ENCODE peak calls at places on chromosomes 11 and 22, in four cellular contexts. Z is thoracic aorta, O is mammary epithelial cell, A is tibial nerve. J is an unnamed sample.

GRCh38 chr11:121741954-121742361 is 289.2 kb upstream of the SORL1-AS1 start:
- DNase-seq in Z (peak; percentile 71), O (no peak), A (peak; percentile 75), J (no peak)

GRCh38 chr11:113163291-113164030 is 150.9 kb upstream of the TTC12 start:
- DNase-seq in Z (no peak), O (no peak), A (peak; percentile 38), J (peak; percentile 47)

GRCh38 chr11:2166091-2166851 is 5.3 kb upstream of the INS start:
- DNase-seq in Z (no peak), O (peak; percentile 23), A (no peak), J (no peak)

GRCh38 chr11:14422052-14422813 is 63.2 kb upstream of the RRAS2 start:
- DNase-seq in Z (peak; percentile 63), O (peak; percentile 89), A (peak; percentile 33), J (peak; percentile 99)

GRCh38 chr11:5639953-5640352 is 15.2 kb downstream of the TRIM34 start:
- DNase-seq in Z (no peak), O (no peak), A (no peak), J (no peak)

GRCh38 chr11:73982595-73982989 is at the start of gene UCP2:
- DNase-seq in Z (peak; percentile 26), O (no peak), A (peak; percentile 75), J (peak; percentile 72)

GRCh38 chr11:96781082-96781481 is 391.3 kb downstream of the JRKL start:
- DNase-seq in Z (no peak), O (peak; percentile 58), A (no peak), J (no peak)

GRCh38 chr11:63672934-63673539 is 1.9 kb upstream of the ATL3 start:
- DNase-seq in Z (no peak), O (no peak), A (no peak), J (no peak)

GRCh38 chr11:20034941-20035340 is 125.3 kb downstream of the DBX1 start:
- DNase-seq in Z (no peak), O (no peak), A (no peak), J (no peak)

GRCh38 chr11:12288212-12288933 is 89.0 kb upstream of the PARVA start:
- DNase-seq in Z (peak; percentile 41), O (peak; percentile 76), A (peak; percentile 78), J (peak; percentile 90)

GRCh38 chr11:72752088-72752914 is at the start of gene ARAP1:
- DNase-seq in Z (peak; percentile 18), O (peak; percentile 57), A (peak; percentile 47), J (peak; percentile 70)

GRCh38 chr11:121111053-121111724 is 10.1 kb downstream of the TECTA start:
- DNase-seq in Z (no peak), O (no peak), A (no peak), J (no peak)

GRCh38 chr11:57527056-57527631 is 3.4 kb downstream of the TIMM10 start:
- DNase-seq in Z (no peak), O (peak; percentile 32), A (peak; percentile 72), J (peak; percentile 35)

GRCh38 chr11:117984471-117984870 is 1.7 kb upstream of the IL10RA start:
- DNase-seq in Z (no peak), O (no peak), A (no peak), J (no peak)

GRCh38 chr11:8812438-8812837 is 98.6 kb upstream of the AKIP1 start:
- DNase-seq in Z (no peak), O (no peak), A (peak; percentile 47), J (no peak)

GRCh38 chr11:128415539-128415938 is 171.8 kb downstream of the ETS1 start:
- DNase-seq in Z (no peak), O (peak; percentile 43), A (no peak), J (no peak)

GRCh38 chr11:8387693-8388092 is 124.0 kb upstream of the LMO1 start:
- DNase-seq in Z (no peak), O (no peak), A (no peak), J (no peak)

GRCh38 chr22:43090130-43090789 is 1.1 kb upstream of the TTLL1 start:
- DNase-seq in Z (peak; percentile 24), O (peak; percentile 89), A (no peak), J (peak; percentile 77)

GRCh38 chr11:118002010-118002540 is 15.9 kb downstream of the IL10RA start:
- DNase-seq in Z (no peak), O (no peak), A (no peak), J (no peak)

GRCh38 chr11:71964641-71965040 is 34.1 kb upstream of the IL18BP start:
- DNase-seq in Z (no peak), O (no peak), A (no peak), J (no peak)

GRCh38 chr22:24429411-24430365 is 2.3 kb downstream of the ADORA2A start:
- DNase-seq in Z (no peak), O (peak; percentile 58), A (no peak), J (no peak)

GRCh38 chr22:44000123-44000522 is 24.0 kb upstream of the PARVB start:
- DNase-seq in Z (no peak), O (no peak), A (no peak), J (no peak)

GRCh38 chr22:41940853-41941765 is 5.8 kb downstream of the CENPM start:
- DNase-seq in Z (peak; percentile 30), O (peak; percentile 71), A (peak; percentile 80), J (peak; percentile 75)

GRCh38 chr11:6402561-6402981 is 12.3 kb downstream of the SMPD1 start:
- DNase-seq in Z (no peak), O (no peak), A (no peak), J (no peak)

DNA sequence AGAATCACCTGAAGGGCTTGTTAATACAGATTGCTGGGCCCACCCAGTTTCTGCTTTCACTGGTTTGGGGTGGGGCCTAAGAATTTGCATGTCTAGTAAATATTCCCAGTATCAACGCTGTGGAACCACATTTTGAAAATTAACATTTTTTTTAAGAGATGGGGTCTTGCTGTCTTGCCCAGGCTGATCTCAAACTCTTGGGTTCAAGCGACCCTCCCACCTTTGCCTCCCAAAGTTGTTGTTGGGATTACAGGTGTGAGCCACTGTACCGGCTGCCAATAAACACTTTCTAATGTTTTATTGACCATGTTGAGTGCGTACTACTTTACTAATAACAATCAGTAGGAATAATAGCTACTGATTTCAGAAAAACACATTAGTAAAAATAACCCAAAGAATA is 2.5 kb downstream of the EIF4G2 start:
- DNase-seq in Z (no peak), O (peak; percentile 17), A (no peak), J (no peak)
- H3K4me3 ChIP-seq in Z (peak overlapping the region; percentile 95), O (peak overlapping the region; percentile 60), A (no peak overlapping the region), J (no peak overlapping the region)

DNA sequence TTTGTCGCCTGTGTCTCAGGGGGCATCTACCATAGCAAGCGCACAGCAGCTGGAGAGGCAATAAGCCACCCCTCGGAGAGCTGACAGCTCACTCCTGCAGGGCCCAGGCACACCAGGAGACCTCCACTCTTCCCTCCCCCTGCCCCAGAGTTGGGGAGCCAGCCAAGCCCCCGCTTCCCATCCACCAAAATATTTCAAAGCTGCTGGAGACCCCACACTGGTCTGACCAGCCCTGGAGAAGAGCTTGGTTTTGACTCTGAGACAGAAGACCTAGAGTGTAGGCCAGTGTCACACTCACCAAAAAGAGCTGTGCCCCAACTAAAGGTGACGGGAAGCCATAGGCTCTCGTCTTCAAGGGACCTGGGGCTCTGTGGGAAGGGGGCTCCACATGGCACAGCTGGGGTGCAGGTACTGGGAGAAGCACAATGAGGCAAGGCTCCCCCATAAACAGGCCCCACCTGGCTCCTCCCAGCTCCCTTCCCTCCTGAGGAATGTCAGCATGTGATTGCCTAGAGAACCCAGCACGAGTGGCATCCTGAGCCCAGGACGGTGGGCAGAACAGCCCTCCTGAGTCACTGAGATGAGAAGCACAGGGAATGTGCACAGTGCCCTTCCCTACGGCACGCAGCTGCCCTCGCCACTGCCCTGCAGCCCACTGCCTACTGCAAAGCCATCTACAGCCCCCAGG is 5.8 kb upstream of the GNAZ start:
- DNase-seq in Z (no peak), O (no peak), A (no peak), J (no peak)
- H3K4me1 ChIP-seq in Z (peaks cover 4% of the 10 kb centered on the region), O (peaks cover 2% of the 10 kb centered on the region), A (peaks cover 4% of the 10 kb centered on the region), J (peaks cover 25% of the 10 kb centered on the region)

GRCh38 chr11:85746640-85747039 is 60.6 kb upstream of the CCDC89 start:
- DNase-seq in Z (no peak), O (no peak), A (no peak), J (no peak)

GRCh38 chr11:85742348-85742747 is 56.4 kb upstream of the CCDC89 start:
- DNase-seq in Z (no peak), O (no peak), A (no peak), J (no peak)

GRCh38 chr11:85742873-85743275 is 56.9 kb upstream of the CCDC89 start:
- DNase-seq in Z (no peak), O (peak; percentile 79), A (no peak), J (no peak)

GRCh38 chr11:85748455-85748891 is 62.5 kb downstream of the SYTL2 start:
- DNase-seq in Z (no peak), O (no peak), A (no peak), J (no peak)

DNA sequence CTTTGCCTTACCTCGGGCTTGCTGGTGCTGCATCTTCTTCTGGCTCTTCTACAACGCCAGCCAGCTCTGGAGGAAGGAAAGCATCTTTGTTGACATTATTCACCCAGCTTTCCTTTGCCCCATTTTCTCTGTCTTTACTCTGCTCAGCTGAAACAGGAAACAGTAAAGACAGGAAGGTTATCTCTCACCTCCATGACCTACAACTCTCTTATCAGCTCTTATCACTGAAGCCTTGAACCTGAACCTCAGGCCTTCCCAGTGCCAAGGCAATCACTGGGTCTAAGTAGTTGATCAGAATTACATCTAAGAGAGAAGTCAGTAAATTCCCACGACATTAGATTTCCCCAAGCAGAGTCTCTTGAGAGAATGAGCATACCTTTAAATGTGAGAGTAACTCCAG is 59.6 kb upstream of the CCDC89 start:
- DNase-seq in Z (no peak), O (no peak), A (no peak), J (no peak)
- H3K4me3 ChIP-seq in Z (no peak overlapping the region), O (no peak overlapping the region), A (no peak overlapping the region), J (no peak overlapping the region)

GRCh38 chr11:36363361-36364272 is 67.5 kb downstream of the PRR5L start:
- DNase-seq in Z (no peak), O (no peak), A (no peak), J (no peak)
- H3K4me1 ChIP-seq in Z (peaks cover 6% of the 10 kb centered on the region), O (peaks cover 40% of the 10 kb centered on the region), A (no peaks in the 10 kb centered on the region), J (peaks cover 45% of the 10 kb centered on the region)

DNA sequence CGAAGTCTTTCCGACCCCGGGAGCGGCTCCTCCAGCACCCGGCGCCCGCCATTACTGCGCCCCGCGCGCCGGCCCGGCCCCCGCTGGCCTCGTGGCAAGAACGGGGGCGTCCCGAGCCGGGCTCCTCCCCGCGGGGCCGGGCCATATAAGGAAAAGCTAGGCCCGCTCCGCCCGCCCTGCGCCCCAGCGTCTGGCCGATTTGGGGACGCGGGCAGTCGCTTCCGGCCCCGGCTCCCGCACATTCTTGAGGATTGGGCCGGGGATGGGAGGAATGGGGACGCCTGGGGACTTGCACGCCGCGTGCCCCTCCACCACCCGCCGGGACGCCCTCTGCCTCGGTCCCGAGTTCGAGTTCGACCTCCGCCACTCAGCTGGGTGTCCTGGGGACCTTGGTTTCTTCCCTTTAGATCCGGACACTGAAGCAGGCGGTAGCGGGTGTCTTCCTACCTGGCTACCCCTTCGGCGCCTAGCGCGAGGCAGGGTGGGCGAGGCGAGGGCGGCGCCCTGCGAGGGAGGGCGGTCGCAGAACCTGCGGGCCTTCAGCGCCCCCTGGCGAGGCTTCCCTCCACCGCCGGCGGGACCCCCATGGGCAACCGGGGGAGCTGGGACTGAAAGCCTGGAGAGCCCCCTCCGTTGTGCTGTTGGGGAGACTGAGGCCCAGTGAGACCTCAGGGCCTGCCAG is 3.8 kb downstream of the SMTN start:
- DNase-seq in Z (peak; percentile 74), O (peak; percentile 69), A (peak; percentile 84), J (peak; percentile 57)
- H3K4me3 ChIP-seq in Z (peak overlapping the region; percentile 76), O (peak overlapping the region; percentile 48), A (peak overlapping the region; percentile 45), J (peak overlapping the region; percentile 38)

J was measured in SJSA1.